ENCODE peak calls at places on chromosomes 1 and 21, in six cellular contexts. L is thoracic aorta, N is psoas muscle, E is neural crest cell, Q is ascending aorta, J is AG10803. Z is an unnamed sample.

GRCh38 chr1:5758859-5759578 is 233.2 kb downstream of the NPHP4 start:
- DNase-seq in E (no peak), N (no peak), Q (no peak), J (no peak), L (no peak), Z (no peak)

GRCh38 chr1:86757272-86757984 is 53.1 kb downstream of the SH3GLB1 start:
- DNase-seq in L (no peak), J (peak), Q (peak), E (no peak), N (no peak), Z (no peak)

GRCh38 chr1:203268901-203269653 is 36.2 kb upstream of the BTG2 start:
- DNase-seq in L (no peak), E (peak), Q (no peak), J (peak), N (no peak), Z (peak)

GRCh38 chr1:74937176-74937575 is 197.0 kb upstream of the LHX8 start:
- DNase-seq in J (no peak), Q (no peak), L (no peak), N (no peak), E (no peak), Z (no peak)

GRCh38 chr1:64033667-64034215 is 169.7 kb upstream of the UBE2U start:
- DNase-seq in E (no peak), Q (peak), L (peak), N (no peak), J (peak), Z (no peak)

GRCh38 chr1:184409011-184409410 is 22.2 kb downstream of the C1orf21 start:
- DNase-seq in Q (no peak), N (no peak), L (no peak), J (no peak), E (no peak), Z (no peak)

GRCh38 chr1:86515597-86515996 is 31.3 kb upstream of the CLCA4 start:
- DNase-seq in J (no peak), N (no peak), E (no peak), Q (no peak), L (no peak), Z (peak)

GRCh38 chr1:1540015-1540816 is at the start of gene TMEM240:
- DNase-seq in E (peak), J (peak), L (peak), Q (peak), N (peak), Z (no peak)

GRCh38 chr1:153032677-153033308 is 1.8 kb downstream of the SPRR1B start:
- DNase-seq in Q (no peak), E (no peak), L (no peak), N (no peak), J (peak), Z (peak)

GRCh38 chr1:147815503-147815902 is 55.1 kb upstream of the GJA5 start:
- DNase-seq in J (no peak), N (no peak), L (no peak), E (no peak), Q (no peak), Z (no peak)

GRCh38 chr1:41800237-41800902 is 118.4 kb downstream of the HIVEP3 start:
- DNase-seq in Q (no peak), J (no peak), N (no peak), L (no peak), E (no peak), Z (no peak)

GRCh38 chr1:204573563-204573925 is 57.3 kb downstream of the MDM4 start:
- DNase-seq in L (no peak), Q (no peak), N (no peak), J (peak), E (no peak), Z (no peak)

GRCh38 chr1:77382361-77382760 is 100.5 kb downstream of the AK5 start:
- DNase-seq in Q (no peak), N (no peak), J (no peak), E (no peak), L (no peak), Z (no peak)

GRCh38 chr1:113804421-113805255 is 7.6 kb downstream of the RSBN1 start:
- DNase-seq in L (no peak), Q (no peak), J (peak), N (no peak), E (no peak), Z (peak)

GRCh38 chr1:206794294-206794908 is 22.1 kb upstream of the IL10 start:
- DNase-seq in E (no peak), Q (no peak), N (no peak), J (no peak), L (no peak), Z (no peak)

GRCh38 chr1:52032124-52032784 is 1.4 kb downstream of the KTI12 start:
- DNase-seq in E (no peak), N (no peak), L (no peak), Q (no peak), J (no peak), Z (no peak)

GRCh38 chr1:16451868-16452528 is 11.5 kb downstream of the NECAP2 start:
- DNase-seq in L (no peak), N (no peak), J (no peak), E (no peak), Q (no peak), Z (no peak)

DNA sequence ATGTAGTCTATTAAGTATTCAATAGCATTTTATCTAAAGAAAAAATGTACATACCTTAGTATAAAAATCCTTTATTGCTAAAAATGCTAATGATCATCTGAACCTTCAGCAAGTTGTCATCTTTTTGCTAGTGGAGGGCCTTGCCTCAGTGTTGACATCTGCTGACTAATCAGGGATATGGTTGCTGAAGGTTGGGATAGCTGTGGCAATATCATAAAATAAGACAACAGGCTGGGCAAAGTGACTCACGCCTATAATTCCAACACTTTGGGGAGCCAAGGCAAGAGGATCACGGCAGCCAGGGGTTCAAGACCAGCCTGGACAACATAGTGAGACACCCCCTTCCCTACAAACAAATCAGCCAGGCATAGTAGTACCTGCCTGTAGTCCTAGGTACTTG is 9.0 kb downstream of the DYNLT5 start:
- DNase-seq in N (no peak), L (no peak), J (peak), E (no peak), Q (no peak), Z (peak)
- TF ChIP-seq CTCF in N (no peak), L (no peak), J (peak), E (no peak), Q (no peak), Z (no peak)

DNA sequence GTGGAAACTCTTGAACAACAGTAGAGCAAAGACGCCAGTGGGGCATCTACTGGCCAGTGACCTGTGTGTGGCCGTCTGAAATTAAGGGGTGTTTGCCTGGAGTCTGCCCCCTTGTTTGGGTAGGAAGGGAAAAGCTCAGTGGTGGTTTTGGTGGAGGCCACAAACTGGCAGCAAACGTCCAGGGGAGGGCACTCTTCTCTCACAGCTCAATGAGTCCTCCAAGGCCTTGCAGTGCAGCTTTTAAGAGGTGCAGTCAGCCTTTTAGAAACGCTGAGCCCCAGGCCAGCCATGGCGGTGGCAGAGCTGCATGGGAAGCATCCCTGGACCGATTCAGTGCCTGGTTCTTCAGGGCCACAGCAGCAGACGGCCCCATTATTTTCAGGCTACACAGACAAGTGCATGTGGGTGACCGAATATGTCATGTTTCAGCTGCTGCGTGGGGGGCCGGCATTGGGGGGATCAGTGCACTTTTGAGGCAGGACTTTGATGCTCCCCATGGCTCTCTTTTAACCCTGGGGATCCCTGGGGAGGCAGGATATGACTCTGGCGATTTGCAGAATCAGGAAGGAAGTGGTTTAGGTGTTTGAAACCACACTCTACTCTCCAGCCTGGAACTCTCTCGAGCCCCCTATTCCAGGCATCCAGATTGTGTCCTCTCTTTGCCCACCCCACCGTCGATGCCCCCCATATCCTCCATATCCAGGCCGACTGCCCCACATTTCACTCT is 414.0 kb downstream of the PRDM2 start:
- DNase-seq in N (peak), J (peak), E (peak), Q (no peak), L (no peak), Z (peak)
- TF ChIP-seq CTCF in N (no peak), J (peak), E (peak), Q (no peak), L (no peak), Z (peak)

DNA sequence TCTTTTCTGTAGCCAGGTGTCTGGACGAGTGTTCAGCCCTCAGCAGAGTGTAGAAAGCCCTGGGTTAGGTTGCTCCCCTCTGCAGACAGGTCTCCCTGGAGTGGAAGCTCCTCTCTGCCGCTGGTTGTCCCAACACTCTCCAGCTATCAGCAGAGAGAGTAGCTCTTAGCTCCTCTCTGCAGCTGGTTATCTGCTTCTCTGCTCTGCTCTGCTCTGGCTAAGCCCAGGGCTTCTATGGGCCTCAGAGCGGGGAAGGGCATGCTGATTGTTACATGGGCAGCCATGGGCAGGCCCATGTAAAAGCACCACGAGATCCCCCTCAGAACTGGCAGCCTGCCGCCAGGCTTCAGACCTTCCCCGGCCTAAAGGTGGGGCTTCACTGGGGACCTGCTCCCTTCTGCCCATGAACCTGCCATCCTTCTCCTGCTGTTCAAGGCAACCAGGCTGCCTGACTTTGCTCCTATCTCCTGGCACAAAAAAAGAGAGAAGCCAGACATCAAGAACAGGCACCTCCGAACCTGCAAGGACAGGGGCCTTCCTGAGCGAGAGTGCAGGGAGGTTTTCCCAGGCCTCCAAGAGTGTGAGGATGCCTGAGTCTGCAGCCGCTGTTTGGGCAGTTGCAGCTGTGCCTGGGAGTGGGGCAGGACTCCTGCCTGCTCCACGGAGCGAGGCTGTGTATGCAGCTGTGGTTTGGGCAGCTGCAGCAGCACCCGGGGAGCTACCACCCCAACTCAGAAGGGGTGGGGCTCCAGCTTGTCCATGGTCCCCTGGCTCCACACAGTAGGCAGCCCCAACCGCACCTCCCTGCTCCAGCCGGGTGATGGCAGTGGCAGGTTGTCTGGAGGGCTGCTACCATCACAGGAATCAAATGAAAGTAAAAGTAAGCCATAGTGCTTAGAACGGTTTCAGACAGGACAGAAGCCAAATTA is 973.7 kb downstream of the LTN1 start:
- DNase-seq in L (no peak), N (peak), Q (no peak), J (no peak), E (no peak), Z (peak)
- TF ChIP-seq CTCF in L (no peak), N (peak), Q (no peak), J (no peak), E (no peak), Z (no peak)

DNA sequence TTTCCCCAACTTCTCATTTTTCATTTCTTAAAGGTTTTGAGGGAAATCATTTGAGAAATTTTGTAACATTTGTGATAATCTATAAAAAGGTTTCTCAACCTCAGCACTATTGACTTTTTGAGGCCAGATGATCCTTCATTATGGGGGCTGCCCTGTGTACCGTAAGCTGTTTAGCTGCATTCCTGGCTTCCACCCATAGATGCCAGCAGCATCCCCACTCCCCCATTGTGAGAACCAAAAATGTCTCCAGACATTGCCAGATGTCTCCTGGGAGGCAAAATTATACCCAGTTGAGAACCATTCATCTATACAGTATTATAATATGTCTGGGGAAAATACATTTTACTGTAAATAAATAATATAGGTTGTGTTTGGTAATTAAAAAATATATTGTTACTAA is 146.0 kb downstream of the PBX1 start:
- DNase-seq in Q (no peak), E (no peak), N (no peak), J (no peak), L (no peak), Z (peak)
- TF ChIP-seq CTCF in Q (no peak), E (peak), N (no peak), J (no peak), L (no peak), Z (peak)

GRCh38 chr1:40132383-40133121 is 28.6 kb upstream of the RLF start:
- DNase-seq in J (no peak), L (no peak), E (no peak), Q (no peak), N (no peak), Z (no peak)

GRCh38 chr1:40130892-40131291 is 30.3 kb upstream of the RLF start:
- DNase-seq in N (no peak), E (no peak), Q (no peak), J (no peak), L (no peak), Z (peak)

GRCh38 chr1:40133122-40133665 is 28.0 kb upstream of the RLF start:
- DNase-seq in N (no peak), E (no peak), L (no peak), Q (no peak), J (peak), Z (no peak)

DNA sequence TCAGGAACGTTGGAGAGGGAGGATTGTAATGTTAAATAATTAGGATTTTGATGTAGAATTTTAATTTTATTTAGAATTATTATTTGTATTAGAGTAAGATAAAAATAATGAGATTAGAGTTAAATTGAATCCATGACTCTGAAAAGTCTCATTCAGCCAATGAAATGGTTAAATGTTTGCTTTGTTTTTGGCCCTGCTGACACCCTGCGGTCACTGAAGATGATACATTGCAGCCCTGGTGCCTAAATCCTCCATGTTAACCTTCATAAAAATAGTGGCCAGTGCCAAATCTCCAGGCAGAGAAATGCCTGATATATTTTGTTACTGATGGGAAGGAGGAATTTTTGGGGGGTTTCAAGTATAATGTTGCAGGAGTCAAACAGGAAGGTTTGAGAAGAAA is 27.3 kb upstream of the RLF start:
- DNase-seq in N (no peak), L (no peak), J (no peak), Q (no peak), E (no peak), Z (no peak)
- TF ChIP-seq CTCF in N (no peak), L (no peak), J (no peak), Q (no peak), E (no peak), Z (no peak)

GRCh38 chr1:47174621-47175020 is 15.2 kb downstream of the PDZK1IP1 start:
- DNase-seq in L (no peak), N (no peak), E (no peak), Q (no peak), J (no peak), Z (no peak)
- TF ChIP-seq CTCF in L (no peak), N (no peak), E (no peak), Q (no peak), J (no peak), Z (no peak)

DNA sequence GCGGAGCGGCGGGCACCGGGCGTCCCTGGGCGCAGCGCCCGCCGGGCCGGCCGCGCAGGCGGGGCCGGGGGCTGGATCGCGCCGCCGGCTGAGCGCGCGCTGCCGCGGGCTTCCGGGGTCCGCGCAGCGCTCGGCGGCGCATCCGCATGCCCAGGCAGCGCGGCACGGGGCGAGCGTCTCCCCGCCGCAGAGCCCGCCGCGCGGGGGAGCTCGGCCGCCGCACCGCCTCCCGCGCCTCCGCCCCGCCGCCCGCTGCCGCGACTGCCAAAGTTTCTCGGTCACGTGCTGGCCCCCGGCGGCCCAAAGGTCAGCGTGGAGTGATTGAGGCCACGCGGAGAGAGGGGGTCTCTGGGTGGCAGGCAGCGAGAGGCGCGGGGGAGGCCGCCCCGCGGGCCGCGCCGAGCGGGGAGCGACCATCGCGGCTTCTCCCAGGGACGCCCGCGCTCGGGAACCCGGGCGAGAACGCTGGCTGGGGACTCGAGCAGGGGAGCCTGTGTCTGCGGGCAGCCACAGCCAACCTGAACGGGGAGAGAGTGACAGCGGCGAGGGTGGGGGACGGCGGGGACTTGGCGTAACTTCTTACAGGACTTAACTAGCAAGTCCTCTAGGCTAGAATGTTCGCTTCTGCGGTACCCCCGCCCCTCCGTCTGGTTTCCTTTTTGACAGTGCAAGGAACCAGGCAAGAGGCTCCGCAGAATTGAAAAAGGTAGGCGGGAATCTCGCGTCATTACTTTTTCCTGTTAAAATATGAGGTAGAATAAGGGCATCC is at the start of gene ILDR2:
- DNase-seq in Q (peak), J (peak), L (no peak), E (peak), N (peak), Z (peak)
- TF ChIP-seq CTCF in Q (no peak), J (no peak), L (no peak), E (no peak), N (peak), Z (no peak)